ENCODE peak calls at places on chromosome 10, in eight cellular contexts. U, A, E, P, Y, R, Z and W are unnamed samples. For H3K4me1, the result is how much of the 10 kb centered on the place peaks cover.

GRCh38 chr10:124152139-124152780 is 58.9 kb upstream of the CHST15 start:
- DNase-seq in U (peak), A (peak), E (no peak), P (no peak), Y (no peak), R (peak), Z (peak), W (peak)

GRCh38 chr10:33143160-33143728 is 185.2 kb upstream of the ITGB1 start:
- DNase-seq in U (no peak), A (no peak), E (peak), P (no peak), Y (no peak), R (peak), Z (no peak), W (peak)

GRCh38 chr10:114751856-114752255 is 69.7 kb upstream of the FHIP2A start:
- DNase-seq in U (no peak), A (no peak), E (no peak), P (no peak), Y (no peak), R (peak), Z (no peak), W (no peak)

GRCh38 chr10:131702521-131703356 is 198.1 kb upstream of the PPP2R2D start:
- DNase-seq in U (no peak), A (no peak), E (no peak), P (no peak), Y (no peak), R (no peak), Z (no peak), W (peak)

GRCh38 chr10:11697718-11698527 is 44.3 kb upstream of the ECHDC3 start:
- DNase-seq in U (no peak), A (no peak), E (no peak), P (no peak), Y (no peak), R (no peak), Z (peak), W (no peak)

GRCh38 chr10:113927440-113927839 is 73.0 kb downstream of the NHLRC2 start:
- DNase-seq in U (no peak), A (no peak), E (no peak), P (no peak), Y (no peak), R (no peak), Z (peak), W (no peak)

GRCh38 chr10:35352097-35352496 is 15.8 kb downstream of the CCNY start:
- DNase-seq in U (no peak), A (no peak), E (no peak), P (no peak), Y (no peak), R (no peak), Z (no peak), W (no peak)

GRCh38 chr10:31578181-31578852 is 259.3 kb downstream of the ZEB1 start:
- DNase-seq in U (no peak), A (no peak), E (no peak), P (no peak), Y (no peak), R (no peak), Z (no peak), W (no peak)

GRCh38 chr10:129999140-129999539 is 35.1 kb upstream of the EBF3 start:
- DNase-seq in U (no peak), A (no peak), E (no peak), P (no peak), Y (no peak), R (no peak), Z (no peak), W (no peak)

GRCh38 chr10:4372601-4373000 is 453.4 kb upstream of the AKR1E2 start:
- DNase-seq in U (no peak), A (no peak), E (no peak), P (no peak), Y (no peak), R (peak), Z (no peak), W (peak)

GRCh38 chr10:5670662-5671375 is 4.4 kb upstream of the ASB13 start:
- DNase-seq in U (no peak), A (no peak), E (no peak), P (no peak), Y (no peak), R (no peak), Z (no peak), W (no peak)

GRCh38 chr10:12377891-12378290 is 28.5 kb downstream of the CAMK1D start:
- DNase-seq in U (no peak), A (no peak), E (no peak), P (no peak), Y (no peak), R (no peak), Z (no peak), W (no peak)

GRCh38 chr10:120607710-120608703 is 151.0 kb downstream of the PLPP4 start:
- DNase-seq in U (no peak), A (no peak), E (no peak), P (no peak), Y (no peak), R (peak), Z (no peak), W (peak)

GRCh38 chr10:72335394-72336258 is 19.1 kb downstream of the DNAJB12 start:
- DNase-seq in U (peak), A (peak), E (peak), P (peak), Y (peak), R (peak), Z (peak), W (peak)

GRCh38 chr10:90175161-90175681 is 473.8 kb downstream of the KIF20B start:
- DNase-seq in U (peak), A (no peak), E (no peak), P (no peak), Y (no peak), R (peak), Z (peak), W (no peak)

GRCh38 chr10:13271552-13272163 is 28.2 kb downstream of the PHYH start:
- DNase-seq in U (peak), A (peak), E (peak), P (peak), Y (peak), R (no peak), Z (peak), W (peak)

GRCh38 chr10:129929343-129930297 is 34.5 kb downstream of the EBF3 start:
- DNase-seq in U (peak), A (no peak), E (no peak), P (no peak), Y (no peak), R (no peak), Z (no peak), W (no peak)

GRCh38 chr10:60511823-60512222 is 122.1 kb upstream of the ANK3 start:
- DNase-seq in U (no peak), A (no peak), E (no peak), P (no peak), Y (no peak), R (no peak), Z (no peak), W (no peak)

GRCh38 chr10:14062528-14063260 is 268.0 kb downstream of the FRMD4A start:
- DNase-seq in U (no peak), A (no peak), E (no peak), P (no peak), Y (no peak), R (peak), Z (no peak), W (no peak)

GRCh38 chr10:88820990-88821389 is 18.5 kb downstream of the LIPM start:
- DNase-seq in U (no peak), A (no peak), E (no peak), P (no peak), Y (no peak), R (peak), Z (no peak), W (no peak)

GRCh38 chr10:72694476-72695369 is 2.8 kb downstream of the MCU start:
- DNase-seq in U (no peak), A (no peak), E (no peak), P (no peak), Y (peak), R (peak), Z (no peak), W (peak)

GRCh38 chr10:76456190-76456589 is 1024.8 kb downstream of the LRMDA start:
- DNase-seq in U (no peak), A (no peak), E (no peak), P (no peak), Y (no peak), R (peak), Z (no peak), W (no peak)

GRCh38 chr10:123331438-123331837 is 177.2 kb downstream of the BUB3 start:
- DNase-seq in U (no peak), A (no peak), E (no peak), P (no peak), Y (no peak), R (peak), Z (no peak), W (no peak)

GRCh38 chr10:131657985-131658330 is 242.8 kb upstream of the PPP2R2D start:
- DNase-seq in U (no peak), A (peak), E (no peak), P (no peak), Y (no peak), R (no peak), Z (no peak), W (peak)

GRCh38 chr10:97422921-97423420 is 3.0 kb upstream of the PGAM1 start:
- DNase-seq in U (no peak), A (no peak), E (no peak), P (no peak), Y (no peak), R (peak), Z (no peak), W (no peak)

GRCh38 chr10:52539463-52539862 is 225.4 kb downstream of the DKK1 start:
- DNase-seq in U (no peak), A (no peak), E (no peak), P (no peak), Y (no peak), R (peak), Z (no peak), W (peak)

GRCh38 chr10:104735036-104735435 is 93.9 kb downstream of the SORCS3 start:
- DNase-seq in U (peak), A (no peak), E (no peak), P (no peak), Y (no peak), R (no peak), Z (no peak), W (no peak)

GRCh38 chr10:100000109-100000502 is 9.6 kb downstream of the DNMBP start:
- DNase-seq in U (no peak), A (no peak), E (no peak), P (no peak), Y (no peak), R (no peak), Z (no peak), W (no peak)

GRCh38 chr10:117143424-117143823 is 5.4 kb upstream of the VAX1 start:
- DNase-seq in U (no peak), A (no peak), E (no peak), P (no peak), Y (no peak), R (no peak), Z (no peak), W (no peak)

GRCh38 chr10:90695915-90696676 is 161.7 kb downstream of the HTR7 start:
- DNase-seq in U (no peak), A (no peak), E (no peak), P (no peak), Y (no peak), R (no peak), Z (no peak), W (no peak)

GRCh38 chr10:14564268-14564744 is 210.4 kb downstream of the FAM107B start:
- DNase-seq in U (no peak), A (no peak), E (peak), P (no peak), Y (peak), R (no peak), Z (no peak), W (no peak)

GRCh38 chr10:79017882-79018550 is 50.8 kb upstream of the ZMIZ1 start:
- DNase-seq in U (no peak), A (no peak), E (no peak), P (no peak), Y (no peak), R (no peak), Z (no peak), W (no peak)
- H3K4me1 ChIP-seq in U (under half), A (under half), E (under half), P (under half), Y (under half), R (under half), Z (under half), W (under half)

DNA sequence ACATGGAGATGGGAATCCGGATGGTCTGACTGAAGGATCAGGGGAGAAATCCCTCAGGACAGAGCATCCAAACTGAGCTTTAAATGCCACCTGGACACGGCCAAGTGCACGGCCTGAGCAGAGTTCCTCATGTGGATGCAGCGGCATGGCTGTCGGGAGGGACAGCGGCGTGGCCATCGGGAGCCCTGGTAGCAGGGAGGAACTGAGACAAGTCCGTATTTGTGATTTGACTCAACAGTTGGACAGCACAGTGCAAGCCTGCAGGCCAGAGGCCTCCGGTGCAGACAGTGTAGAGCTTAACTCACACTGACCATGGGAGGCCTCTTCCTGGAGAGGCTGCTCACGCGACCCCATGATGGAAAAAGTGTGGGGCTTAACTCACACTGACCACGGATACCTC is 207.4 kb downstream of the DIP2C start:
- DNase-seq in U (no peak), A (no peak), E (no peak), P (no peak), Y (no peak), R (no peak), Z (peak), W (no peak)
- H3K4me1 ChIP-seq in U (under half), A (half or more), E (under half), P (under half), Y (under half), R (under half), Z (under half), W (under half)

GRCh38 chr10:7491230-7491629 is 80.4 kb upstream of the SFMBT2 start:
- DNase-seq in U (no peak), A (no peak), E (no peak), P (no peak), Y (no peak), R (no peak), Z (no peak), W (no peak)

GRCh38 chr10:7491949-7492659 is 81.3 kb upstream of the SFMBT2 start:
- DNase-seq in U (no peak), A (no peak), E (no peak), P (no peak), Y (no peak), R (no peak), Z (no peak), W (no peak)

GRCh38 chr10:7486533-7486932 is 75.7 kb upstream of the SFMBT2 start:
- DNase-seq in U (no peak), A (no peak), E (no peak), P (no peak), Y (no peak), R (no peak), Z (no peak), W (no peak)

GRCh38 chr10:7485267-7485601 is 74.4 kb upstream of the SFMBT2 start:
- DNase-seq in U (no peak), A (no peak), E (no peak), P (no peak), Y (peak), R (no peak), Z (no peak), W (no peak)

GRCh38 chr10:7488418-7488829 is 77.6 kb upstream of the SFMBT2 start:
- DNase-seq in U (no peak), A (no peak), E (no peak), P (no peak), Y (no peak), R (peak), Z (no peak), W (no peak)
- H3K4me1 ChIP-seq in U (under half), A (under half), E (half or more), P (under half), Y (half or more), R (under half), Z (under half), W (under half)

GRCh38 chr10:110456046-110456445 is 41.7 kb upstream of the DUSP5 start:
- DNase-seq in U (no peak), A (peak), E (no peak), P (no peak), Y (no peak), R (no peak), Z (no peak), W (no peak)
- H3K4me1 ChIP-seq in U (under half), A (under half), E (under half), P (under half), Y (under half), R (under half), Z (under half), W (under half)

GRCh38 chr10:48838830-48839229 is 100.8 kb downstream of the LRRC18 start:
- DNase-seq in U (no peak), A (no peak), E (no peak), P (no peak), Y (no peak), R (no peak), Z (no peak), W (no peak)

GRCh38 chr10:48842231-48842630 is 97.4 kb downstream of the LRRC18 start:
- DNase-seq in U (no peak), A (no peak), E (no peak), P (no peak), Y (no peak), R (no peak), Z (no peak), W (no peak)

GRCh38 chr10:48845512-48845911 is 94.1 kb downstream of the LRRC18 start:
- DNase-seq in U (no peak), A (no peak), E (no peak), P (no peak), Y (no peak), R (no peak), Z (no peak), W (no peak)

GRCh38 chr10:48836605-48837004 is 103.0 kb downstream of the LRRC18 start:
- DNase-seq in U (peak), A (no peak), E (no peak), P (no peak), Y (no peak), R (no peak), Z (no peak), W (no peak)

DNA sequence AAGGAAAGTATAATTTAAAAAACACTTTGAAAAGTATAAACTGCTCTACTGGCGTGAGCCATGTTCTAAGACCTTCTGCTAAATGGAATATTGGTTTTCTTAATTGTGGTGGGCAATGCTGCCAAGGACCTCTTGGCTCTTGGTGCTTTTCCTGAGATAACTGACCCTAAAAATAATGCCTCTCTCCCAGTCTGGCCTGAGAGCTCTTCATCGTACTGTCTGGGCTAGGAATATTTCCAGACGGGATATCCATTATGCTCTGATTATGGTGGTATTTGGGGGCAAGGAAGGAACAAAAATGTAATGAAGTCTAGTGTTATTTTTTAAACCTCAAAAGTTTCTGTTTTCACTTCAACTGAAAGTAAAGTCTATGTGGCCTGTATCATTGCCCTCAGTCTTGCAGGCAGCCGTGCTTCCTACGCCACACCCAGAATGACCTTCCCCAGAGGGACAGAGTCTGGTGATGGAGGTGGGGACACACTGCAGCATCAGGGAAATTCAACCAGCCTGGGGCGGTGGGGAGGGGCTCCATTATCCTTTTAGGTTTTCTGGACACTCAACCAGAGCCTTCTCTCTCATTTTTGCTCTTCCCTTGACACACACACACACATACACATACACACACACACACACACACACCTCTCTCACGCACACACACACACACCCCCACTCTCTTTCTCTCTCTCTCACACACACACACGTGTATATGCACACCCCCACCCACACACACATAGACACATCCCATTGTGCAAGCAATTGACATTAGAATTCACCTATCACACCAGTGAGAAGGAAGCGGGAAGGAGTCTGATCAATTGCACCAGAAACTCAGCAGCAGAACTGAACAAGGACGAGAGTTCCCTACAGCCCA is 99.6 kb downstream of the LRRC18 start:
- DNase-seq in U (no peak), A (no peak), E (no peak), P (no peak), Y (no peak), R (no peak), Z (no peak), W (no peak)
- H3K4me1 ChIP-seq in U (under half), A (under half), E (under half), P (under half), Y (under half), R (under half), Z (under half), W (under half)

DNA sequence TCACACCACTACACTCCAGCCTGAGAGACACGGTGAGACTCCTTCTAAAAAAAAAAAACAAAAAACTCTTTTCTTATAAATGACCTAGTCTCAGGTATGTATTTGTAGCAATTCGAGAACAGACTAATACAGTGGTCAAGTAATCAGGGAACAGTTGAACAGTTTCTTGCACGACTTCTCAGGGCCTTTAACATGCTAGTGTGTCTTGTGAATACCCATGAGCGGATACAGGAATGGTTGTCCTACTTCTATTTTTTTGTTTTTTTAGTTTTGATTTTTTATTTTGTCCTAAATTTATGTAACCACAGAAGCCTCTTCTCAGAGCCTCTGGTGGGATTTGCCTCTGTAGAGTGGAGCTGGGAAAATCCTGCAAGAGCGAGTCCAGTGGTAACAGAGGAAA is 71.0 kb upstream of the NANOS1 start:
- DNase-seq in U (no peak), A (no peak), E (no peak), P (no peak), Y (no peak), R (no peak), Z (no peak), W (no peak)
- H3K4me1 ChIP-seq in U (under half), A (under half), E (under half), P (under half), Y (under half), R (under half), Z (under half), W (under half)

GRCh38 chr10:128879030-128879429 is 588.0 kb upstream of the MGMT start:
- DNase-seq in U (no peak), A (no peak), E (no peak), P (no peak), Y (no peak), R (no peak), Z (no peak), W (no peak)
- H3K4me1 ChIP-seq in U (under half), A (under half), E (under half), P (under half), Y (under half), R (under half), Z (under half), W (under half)